ENCODE peak calls at places on chromosomes 11 and 22, in nine cellular contexts. B is HepG2, V is K562, A is breast epithelium, Z is prostate gland, T is suprapubic skin, W is stomach, M is endothelial cell of umbilical vein, Y is transverse colon. P is an unnamed sample.

GRCh38 chr22:31647066-31647465 is 14.9 kb downstream of the PISD start:
- DNase-seq in B (no peak), V (no peak), A (no peak), Z (no peak), T (no peak), W (no peak), M (no peak), Y (no peak), P (no peak)

GRCh38 chr11:76615950-76616349 is 54.6 kb downstream of the LRRC32 start:
- DNase-seq in B (no peak), V (no peak), A (no peak), Z (peak), T (peak), W (peak), M (peak), Y (peak), P (no peak)

GRCh38 chr22:44588348-44588747 is 90.3 kb upstream of the RTL6 start:
- DNase-seq in B (no peak), V (no peak), A (no peak), Z (no peak), T (no peak), W (no peak), M (no peak), Y (no peak), P (no peak)

GRCh38 chr11:73384871-73385692 is 8.9 kb downstream of the RELT start:
- DNase-seq in B (no peak), V (peak), A (no peak), Z (no peak), T (no peak), W (peak), M (peak), Y (peak), P (peak)

GRCh38 chr11:114987171-114987760 is 308.9 kb downstream of the NXPE2 start:
- DNase-seq in B (no peak), V (no peak), A (no peak), Z (no peak), T (no peak), W (no peak), M (no peak), Y (no peak), P (no peak)

GRCh38 chr11:29272019-29272654 is 744.7 kb downstream of the KCNA4 start:
- DNase-seq in B (no peak), V (no peak), A (no peak), Z (no peak), T (no peak), W (no peak), M (peak), Y (no peak), P (no peak)

GRCh38 chr11:9069256-9069655 is 22.1 kb downstream of the SCUBE2 start:
- DNase-seq in B (no peak), V (no peak), A (no peak), Z (no peak), T (no peak), W (no peak), M (no peak), Y (no peak), P (no peak)

GRCh38 chr22:50575426-50575941 is 2.7 kb downstream of the CPT1B start:
- DNase-seq in B (no peak), V (no peak), A (no peak), Z (no peak), T (no peak), W (no peak), M (no peak), Y (no peak), P (no peak)

GRCh38 chr22:17810570-17811116 is 36.4 kb upstream of the BID start:
- DNase-seq in B (no peak), V (no peak), A (no peak), Z (no peak), T (no peak), W (peak), M (no peak), Y (no peak), P (no peak)

GRCh38 chr22:30393885-30394284 is 2.9 kb upstream of the SEC14L2 start:
- DNase-seq in B (no peak), V (no peak), A (no peak), Z (no peak), T (no peak), W (no peak), M (no peak), Y (no peak), P (no peak)

GRCh38 chr22:24996420-24996952 is 44.0 kb downstream of the KIAA1671 start:
- DNase-seq in B (no peak), V (no peak), A (peak), Z (peak), T (no peak), W (no peak), M (peak), Y (peak), P (no peak)

GRCh38 chr11:15801616-15802015 is 554.7 kb downstream of the SOX6 start:
- DNase-seq in B (no peak), V (no peak), A (no peak), Z (no peak), T (no peak), W (no peak), M (no peak), Y (no peak), P (no peak)

GRCh38 chr22:20180245-20180630 is 29.4 kb upstream of the CCDC188 start:
- DNase-seq in B (no peak), V (no peak), A (no peak), Z (no peak), T (no peak), W (no peak), M (no peak), Y (no peak), P (peak)
- TF ChIP-seq CTCF in B (peak), V (peak), A (no peak), Z (no peak), T (no peak), W (no peak), M (peak), Y (no peak), P (no peak)

GRCh38 chr11:10747733-10748132 is 3.3 kb upstream of the CTR9 start:
- DNase-seq in B (no peak), V (no peak), A (no peak), Z (no peak), T (no peak), W (no peak), M (no peak), Y (no peak), P (no peak)

GRCh38 chr11:10744206-10744605 is 6.8 kb upstream of the CTR9 start:
- DNase-seq in B (no peak), V (no peak), A (no peak), Z (no peak), T (no peak), W (no peak), M (no peak), Y (no peak), P (no peak)

GRCh38 chr11:10742460-10743208 is 8.4 kb upstream of the CTR9 start:
- DNase-seq in B (no peak), V (peak), A (no peak), Z (no peak), T (no peak), W (no peak), M (no peak), Y (no peak), P (no peak)

GRCh38 chr11:10746871-10747270 is 4.2 kb upstream of the CTR9 start:
- DNase-seq in B (no peak), V (no peak), A (no peak), Z (no peak), T (no peak), W (no peak), M (no peak), Y (no peak), P (no peak)

DNA sequence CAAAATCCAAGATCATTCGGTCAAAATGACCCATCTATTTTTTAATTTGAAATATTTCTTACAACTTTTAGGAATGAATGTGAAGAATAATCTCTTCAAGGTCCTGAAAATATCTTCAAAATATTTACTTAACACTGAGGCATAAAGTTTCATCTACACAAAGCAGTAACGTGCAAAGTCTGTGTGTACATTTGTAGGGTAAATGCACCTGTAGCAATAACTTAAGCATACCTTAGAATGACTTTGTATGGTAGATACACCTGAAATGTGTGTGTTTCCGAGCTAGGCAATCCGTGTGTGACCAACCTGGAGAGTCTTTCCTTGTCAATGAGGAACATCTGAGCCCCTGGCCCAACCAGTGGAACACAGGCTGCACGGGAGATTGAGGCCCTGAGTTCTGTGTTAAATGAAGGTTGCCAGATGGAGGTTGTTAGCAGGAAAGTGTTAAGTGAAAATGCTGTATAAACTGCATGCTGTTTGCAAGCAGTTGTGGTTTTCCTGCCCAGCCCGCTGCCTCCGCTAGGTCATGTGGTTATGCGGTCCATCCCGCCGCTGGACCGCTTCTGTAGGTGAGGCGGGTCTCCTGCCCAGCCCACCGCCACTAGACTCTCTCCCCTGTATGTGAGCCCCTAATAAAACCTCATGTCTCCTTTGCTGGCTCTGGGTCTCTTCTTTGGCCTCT is 7.6 kb upstream of the CTR9 start:
- DNase-seq in B (no peak), V (no peak), A (no peak), Z (no peak), T (no peak), W (no peak), M (no peak), Y (peak), P (no peak)
- TF ChIP-seq POLR2AphosphoS5 in B (no peak), V (no peak), A (no peak), Z (no peak), T (no peak), W (no peak), M (no peak), Y (no peak), P (no peak)

DNA sequence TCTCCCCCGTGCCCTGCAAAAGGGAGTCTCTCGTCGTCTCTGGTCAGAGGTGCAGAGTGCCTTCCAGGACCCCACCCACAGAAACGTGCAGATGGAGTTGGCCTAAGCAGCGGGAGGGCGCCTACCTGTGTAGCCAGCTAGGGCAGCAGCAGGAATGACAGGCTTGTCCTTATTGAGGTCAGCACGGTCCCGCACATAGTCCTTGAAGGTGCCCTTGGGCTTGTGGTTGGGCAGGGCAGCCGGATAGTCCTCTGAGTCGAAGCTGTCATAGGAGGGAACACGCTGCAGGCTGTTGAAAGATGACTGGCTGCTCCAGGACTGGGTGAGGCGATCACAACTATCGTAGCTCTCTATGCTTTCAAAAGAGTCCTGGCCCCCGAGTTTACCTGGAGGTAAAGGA is 107.3 kb downstream of the ETS1 start:
- DNase-seq in B (no peak), V (no peak), A (no peak), Z (no peak), T (no peak), W (no peak), M (no peak), Y (no peak), P (no peak)
- TF ChIP-seq POLR2A in B (no peak), V (no peak), A (no peak), Z (no peak), T (no peak), W (no peak), M (no peak), Y (no peak), P (no peak)

GRCh38 chr11:75399344-75400109 is at the start of gene RPS3:
- DNase-seq in B (peak), V (peak), A (peak), Z (peak), T (peak), W (peak), M (peak), Y (peak), P (peak)
- TF ChIP-seq CTCF in B (peak), V (no peak), A (no peak), Z (no peak), T (no peak), W (no peak), M (no peak), Y (no peak), P (peak)

GRCh38 chr11:57649826-57650738 is at the start of gene YPEL4:
- DNase-seq in B (no peak), V (peak), A (no peak), Z (no peak), T (no peak), W (no peak), M (peak), Y (peak), P (no peak)
- TF ChIP-seq POLR2AphosphoS5 in B (no peak), V (no peak), A (no peak), Z (no peak), T (no peak), W (no peak), M (no peak), Y (peak), P (peak)

GRCh38 chr22:47124946-47125345 is 362.5 kb downstream of the TBC1D22A start:
- DNase-seq in B (no peak), V (no peak), A (no peak), Z (no peak), T (no peak), W (no peak), M (no peak), Y (no peak), P (no peak)

GRCh38 chr22:47125603-47126002 is 363.2 kb downstream of the TBC1D22A start:
- DNase-seq in B (no peak), V (peak), A (no peak), Z (no peak), T (no peak), W (no peak), M (no peak), Y (no peak), P (no peak)

GRCh38 chr22:47127441-47127871 is 365.0 kb downstream of the TBC1D22A start:
- DNase-seq in B (no peak), V (no peak), A (no peak), Z (no peak), T (no peak), W (no peak), M (no peak), Y (no peak), P (no peak)

GRCh38 chr22:47124451-47124881 is 362.0 kb downstream of the TBC1D22A start:
- DNase-seq in B (no peak), V (no peak), A (no peak), Z (no peak), T (no peak), W (no peak), M (no peak), Y (no peak), P (no peak)

GRCh38 chr22:47126344-47126811 is 363.9 kb downstream of the TBC1D22A start:
- DNase-seq in B (no peak), V (no peak), A (no peak), Z (no peak), T (no peak), W (no peak), M (no peak), Y (no peak), P (no peak)
- TF ChIP-seq POLR2A in B (no peak), V (no peak), A (no peak), Z (no peak), T (no peak), W (no peak), M (no peak), Y (no peak), P (no peak)

GRCh38 chr22:42236268-42236667 is 34.2 kb downstream of the TCF20 start:
- DNase-seq in B (no peak), V (no peak), A (no peak), Z (no peak), T (no peak), W (no peak), M (no peak), Y (no peak), P (no peak)
- TF ChIP-seq CTCF in B (no peak), V (no peak), A (no peak), Z (no peak), T (no peak), W (no peak), M (no peak), Y (no peak), P (no peak)

GRCh38 chr11:70487763-70488162 is 89.4 kb downstream of the CTTN start:
- DNase-seq in B (no peak), V (no peak), A (no peak), Z (no peak), T (no peak), W (no peak), M (no peak), Y (no peak), P (no peak)
- TF ChIP-seq POLR2AphosphoS5 in B (no peak), V (no peak), A (no peak), Z (no peak), T (no peak), W (no peak), M (no peak), Y (no peak), P (no peak)